ENCODE peak calls at places on chromosomes 11 and 22, in eight cellular contexts. W is effector CD4-positive, alpha-beta T cell; A is heart right ventricle; Q is stimulated activated CD4-positive, alpha-beta T cell treated with anti-CD3 and anti-CD28 coated beads, Interleukin-15, amount 100 ng/mL, for 1 hour; E is astrocyte of the spinal cord; M is globus pallidus; P is G401; B is neural crest cell. O is an unnamed sample.

GRCh38 chr11:65424200-65425104 is 1.9 kb downstream of the NEAT1 start:
- DNase-seq in W (peak), A (peak), Q (peak), M (peak), B (no peak), E (peak), P (peak), O (no peak)

GRCh38 chr22:30562391-30562790 is 12.1 kb downstream of the GAL3ST1 start:
- DNase-seq in W (no peak), B (no peak), Q (no peak), M (no peak), E (no peak), A (no peak), P (no peak), O (no peak)

GRCh38 chr22:39181356-39181755 is 28.9 kb upstream of the CBX7 start:
- DNase-seq in A (no peak), W (no peak), E (no peak), P (no peak), M (no peak), Q (no peak), B (no peak), O (no peak)

GRCh38 chr22:38865201-38866023 is 6.6 kb downstream of the CBX6 start:
- DNase-seq in M (no peak), A (no peak), Q (no peak), P (no peak), W (no peak), E (no peak), B (no peak), O (no peak)

GRCh38 chr11:76918941-76919386 is 58.2 kb downstream of the ACER3 start:
- DNase-seq in B (no peak), E (peak), A (peak), W (no peak), M (peak), Q (no peak), P (peak), O (no peak)

GRCh38 chr22:36548606-36549005 is 19.6 kb upstream of the EIF3D start:
- DNase-seq in P (no peak), A (no peak), B (no peak), W (no peak), E (no peak), Q (no peak), M (no peak), O (no peak)

GRCh38 chr22:21841422-21841821 is 26.0 kb downstream of the MAPK1 start:
- DNase-seq in B (no peak), W (no peak), E (no peak), Q (no peak), M (no peak), A (no peak), P (no peak), O (no peak)

GRCh38 chr11:111410951-111411350 is 31.9 kb upstream of the POU2AF1 start:
- DNase-seq in Q (no peak), B (no peak), P (no peak), W (no peak), E (no peak), A (no peak), M (no peak), O (no peak)

GRCh38 chr11:131688056-131688693 is 317.8 kb downstream of the NTM start:
- DNase-seq in Q (no peak), P (peak), M (no peak), W (no peak), B (peak), E (peak), A (peak), O (no peak)

GRCh38 chr11:17415523-17416104 is 27.2 kb upstream of the KCNJ11 start:
- DNase-seq in E (no peak), A (peak), Q (no peak), M (no peak), B (no peak), P (peak), W (no peak), O (no peak)

GRCh38 chr11:112925516-112926310 is 35.5 kb upstream of the NCAM1 start:
- DNase-seq in W (no peak), B (no peak), A (no peak), E (no peak), M (no peak), Q (no peak), P (no peak), O (no peak)

GRCh38 chr11:117417342-117417741 is 89.7 kb downstream of the CEP164 start:
- DNase-seq in W (no peak), M (no peak), P (no peak), A (no peak), B (no peak), E (no peak), Q (no peak), O (no peak)

GRCh38 chr11:107682182-107682971 is 29.5 kb downstream of the SLN start:
- DNase-seq in W (no peak), B (no peak), M (no peak), P (no peak), A (no peak), Q (no peak), E (no peak), O (no peak)

GRCh38 chr11:2305862-2306823 is 4.3 kb downstream of the TSPAN32 start:
- DNase-seq in M (no peak), Q (no peak), E (peak), A (peak), P (peak), W (no peak), B (no peak), O (no peak)

GRCh38 chr11:73070653-73071052 is 71.5 kb downstream of the FCHSD2 start:
- DNase-seq in W (no peak), M (no peak), E (no peak), P (no peak), A (no peak), B (no peak), Q (no peak), O (no peak)

GRCh38 chr11:122984186-122985011 is 2.8 kb upstream of the BSX start:
- DNase-seq in Q (no peak), A (no peak), B (no peak), E (no peak), M (no peak), P (no peak), W (no peak), O (no peak)